ENCODE peak calls at places on chromosomes 2 and 18, in eight cellular contexts. One of them, this sample, is unnamed. For H3K4me1, the result is how much of the 10 kb centered on the place peaks cover.

GRCh38 chr2:133171396-133172004 is 396.8 kb downstream of the NCKAP5 start:
- DNase-seq in transverse colon: no peak
- DNase-seq in A549: peak
- DNase-seq in mammary epithelial cell: peak
- DNase-seq in K562: peak
- DNase-seq in left ventricle myocardium inferior: no peak
- DNase-seq in aorta: no peak
- DNase-seq in OCI-LY7: peak
- DNase-seq in this sample: no peak

GRCh38 chr2:200258881-200259576 is 47.5 kb upstream of the SPATS2L start:
- DNase-seq in transverse colon: no peak
- DNase-seq in A549: no peak
- DNase-seq in mammary epithelial cell: peak
- DNase-seq in K562: no peak
- DNase-seq in left ventricle myocardium inferior: no peak
- DNase-seq in aorta: no peak
- DNase-seq in OCI-LY7: no peak
- DNase-seq in this sample: no peak

GRCh38 chr18:37390687-37391086 is 174.9 kb downstream of the CELF4 start:
- DNase-seq in transverse colon: no peak
- DNase-seq in A549: no peak
- DNase-seq in mammary epithelial cell: no peak
- DNase-seq in K562: no peak
- DNase-seq in left ventricle myocardium inferior: no peak
- DNase-seq in aorta: no peak
- DNase-seq in OCI-LY7: no peak
- DNase-seq in this sample: no peak

GRCh38 chr2:67289921-67290371 is 107.2 kb upstream of the ETAA1 start:
- DNase-seq in transverse colon: no peak
- DNase-seq in A549: peak
- DNase-seq in mammary epithelial cell: peak
- DNase-seq in K562: no peak
- DNase-seq in left ventricle myocardium inferior: no peak
- DNase-seq in aorta: no peak
- DNase-seq in OCI-LY7: no peak
- DNase-seq in this sample: no peak

GRCh38 chr18:48300463-48300961 is 108.7 kb downstream of the ZBTB7C start:
- DNase-seq in transverse colon: peak
- DNase-seq in A549: peak
- DNase-seq in mammary epithelial cell: peak
- DNase-seq in K562: peak
- DNase-seq in left ventricle myocardium inferior: peak
- DNase-seq in aorta: peak
- DNase-seq in OCI-LY7: peak
- DNase-seq in this sample: no peak

GRCh38 chr18:45343365-45343764 is 271.9 kb upstream of the SLC14A2 start:
- DNase-seq in transverse colon: no peak
- DNase-seq in A549: no peak
- DNase-seq in mammary epithelial cell: no peak
- DNase-seq in K562: no peak
- DNase-seq in left ventricle myocardium inferior: no peak
- DNase-seq in aorta: no peak
- DNase-seq in OCI-LY7: no peak
- DNase-seq in this sample: no peak

GRCh38 chr18:10022365-10022764 is 108.5 kb downstream of the VAPA start:
- DNase-seq in transverse colon: no peak
- DNase-seq in A549: no peak
- DNase-seq in mammary epithelial cell: no peak
- DNase-seq in K562: no peak
- DNase-seq in left ventricle myocardium inferior: no peak
- DNase-seq in aorta: no peak
- DNase-seq in OCI-LY7: no peak
- DNase-seq in this sample: no peak

GRCh38 chr2:14255135-14255820 is 377.2 kb upstream of the LRATD1 start:
- DNase-seq in transverse colon: no peak
- DNase-seq in A549: peak
- DNase-seq in mammary epithelial cell: no peak
- DNase-seq in K562: no peak
- DNase-seq in left ventricle myocardium inferior: no peak
- DNase-seq in aorta: peak
- DNase-seq in OCI-LY7: no peak
- DNase-seq in this sample: peak

GRCh38 chr2:149410701-149411484 is 80.5 kb downstream of the LYPD6 start:
- DNase-seq in transverse colon: no peak
- DNase-seq in A549: no peak
- DNase-seq in mammary epithelial cell: peak
- DNase-seq in K562: no peak
- DNase-seq in left ventricle myocardium inferior: no peak
- DNase-seq in aorta: no peak
- DNase-seq in OCI-LY7: no peak
- DNase-seq in this sample: no peak

GRCh38 chr18:34529358-34530335 is 180.5 kb upstream of the DTNA start:
- DNase-seq in transverse colon: no peak
- DNase-seq in A549: no peak
- DNase-seq in mammary epithelial cell: no peak
- DNase-seq in K562: no peak
- DNase-seq in left ventricle myocardium inferior: no peak
- DNase-seq in aorta: no peak
- DNase-seq in OCI-LY7: no peak
- DNase-seq in this sample: no peak

GRCh38 chr18:49476664-49477411 is 10.2 kb downstream of the C18orf32 start:
- DNase-seq in transverse colon: no peak
- DNase-seq in A549: peak
- DNase-seq in mammary epithelial cell: peak
- DNase-seq in K562: no peak
- DNase-seq in left ventricle myocardium inferior: no peak
- DNase-seq in aorta: no peak
- DNase-seq in OCI-LY7: no peak
- DNase-seq in this sample: no peak

GRCh38 chr2:163698857-163699256 is 37.0 kb downstream of the FIGN start:
- DNase-seq in transverse colon: no peak
- DNase-seq in A549: no peak
- DNase-seq in mammary epithelial cell: no peak
- DNase-seq in K562: no peak
- DNase-seq in left ventricle myocardium inferior: no peak
- DNase-seq in aorta: no peak
- DNase-seq in OCI-LY7: no peak
- DNase-seq in this sample: no peak

GRCh38 chr2:171908235-171908634 is 14.0 kb upstream of the HAT1 start:
- DNase-seq in transverse colon: no peak
- DNase-seq in A549: no peak
- DNase-seq in mammary epithelial cell: no peak
- DNase-seq in K562: no peak
- DNase-seq in left ventricle myocardium inferior: no peak
- DNase-seq in aorta: no peak
- DNase-seq in OCI-LY7: no peak
- DNase-seq in this sample: no peak

GRCh38 chr2:24122356-24123211 is 550 bp downstream of the PFN4 start:
- DNase-seq in transverse colon: no peak
- DNase-seq in A549: peak
- DNase-seq in mammary epithelial cell: no peak
- DNase-seq in K562: no peak
- DNase-seq in left ventricle myocardium inferior: no peak
- DNase-seq in aorta: no peak
- DNase-seq in OCI-LY7: no peak
- DNase-seq in this sample: no peak

GRCh38 chr18:49886891-49887764 is 73.8 kb upstream of the ACAA2 start:
- DNase-seq in transverse colon: no peak
- DNase-seq in A549: no peak
- DNase-seq in mammary epithelial cell: peak
- DNase-seq in K562: no peak
- DNase-seq in left ventricle myocardium inferior: no peak
- DNase-seq in aorta: no peak
- DNase-seq in OCI-LY7: no peak
- DNase-seq in this sample: no peak

GRCh38 chr2:156826342-156826933 is 390.3 kb downstream of the GPD2 start:
- DNase-seq in transverse colon: no peak
- DNase-seq in A549: no peak
- DNase-seq in mammary epithelial cell: peak
- DNase-seq in K562: no peak
- DNase-seq in left ventricle myocardium inferior: no peak
- DNase-seq in aorta: no peak
- DNase-seq in OCI-LY7: no peak
- DNase-seq in this sample: no peak

GRCh38 chr18:33467531-33467930 is 27.0 kb upstream of the CCDC178 start:
- DNase-seq in transverse colon: no peak
- DNase-seq in A549: no peak
- DNase-seq in mammary epithelial cell: no peak
- DNase-seq in K562: no peak
- DNase-seq in left ventricle myocardium inferior: no peak
- DNase-seq in aorta: no peak
- DNase-seq in OCI-LY7: no peak
- DNase-seq in this sample: no peak

GRCh38 chr2:26173596-26174482 is 951 bp downstream of the GAREM2 start:
- DNase-seq in transverse colon: no peak
- DNase-seq in A549: no peak
- DNase-seq in mammary epithelial cell: no peak
- DNase-seq in K562: no peak
- DNase-seq in left ventricle myocardium inferior: no peak
- DNase-seq in aorta: no peak
- DNase-seq in OCI-LY7: no peak
- DNase-seq in this sample: no peak

GRCh38 chr2:127361929-127362328 is 25.8 kb downstream of the MAP3K2 start:
- DNase-seq in transverse colon: no peak
- DNase-seq in A549: no peak
- DNase-seq in mammary epithelial cell: no peak
- DNase-seq in K562: no peak
- DNase-seq in left ventricle myocardium inferior: no peak
- DNase-seq in aorta: no peak
- DNase-seq in OCI-LY7: no peak
- DNase-seq in this sample: no peak

GRCh38 chr2:88627055-88627855 is at the start of gene EIF2AK3:
- DNase-seq in transverse colon: peak
- DNase-seq in A549: peak
- DNase-seq in mammary epithelial cell: peak
- DNase-seq in K562: peak
- DNase-seq in left ventricle myocardium inferior: peak
- DNase-seq in aorta: peak
- DNase-seq in OCI-LY7: peak
- DNase-seq in this sample: peak

GRCh38 chr18:924987-925386 is 20.3 kb downstream of the ADCYAP1 start:
- DNase-seq in transverse colon: no peak
- DNase-seq in A549: no peak
- DNase-seq in mammary epithelial cell: no peak
- DNase-seq in K562: no peak
- DNase-seq in left ventricle myocardium inferior: no peak
- DNase-seq in aorta: no peak
- DNase-seq in OCI-LY7: no peak
- DNase-seq in this sample: no peak

GRCh38 chr2:191244350-191244749 is 854 bp upstream of the MYO1B start:
- DNase-seq in transverse colon: no peak
- DNase-seq in A549: no peak
- DNase-seq in mammary epithelial cell: peak
- DNase-seq in K562: no peak
- DNase-seq in left ventricle myocardium inferior: no peak
- DNase-seq in aorta: no peak
- DNase-seq in OCI-LY7: no peak
- DNase-seq in this sample: no peak
- H3K4me3 ChIP-seq in transverse colon: no peak
- H3K4me3 ChIP-seq in A549: peak
- H3K4me3 ChIP-seq in mammary epithelial cell: no peak
- H3K4me3 ChIP-seq in K562: no peak
- H3K4me3 ChIP-seq in left ventricle myocardium inferior: peak
- H3K4me3 ChIP-seq in aorta: no peak
- H3K4me3 ChIP-seq in OCI-LY7: no peak
- H3K4me3 ChIP-seq in this sample: no peak

GRCh38 chr2:231679906-231680283 is 28.4 kb upstream of the PTMA start:
- DNase-seq in transverse colon: no peak
- DNase-seq in A549: no peak
- DNase-seq in mammary epithelial cell: no peak
- DNase-seq in K562: no peak
- DNase-seq in left ventricle myocardium inferior: no peak
- DNase-seq in aorta: no peak
- DNase-seq in OCI-LY7: no peak
- DNase-seq in this sample: no peak
- H3K4me1 ChIP-seq in transverse colon: under half
- H3K4me1 ChIP-seq in A549: under half
- H3K4me1 ChIP-seq in mammary epithelial cell: under half
- H3K4me1 ChIP-seq in K562: under half
- H3K4me1 ChIP-seq in left ventricle myocardium inferior: under half
- H3K4me1 ChIP-seq in aorta: under half
- H3K4me1 ChIP-seq in OCI-LY7: half or more
- H3K4me1 ChIP-seq in this sample: under half

GRCh38 chr2:96400049-96401000 is 64.8 kb downstream of the NCAPH start:
- DNase-seq in transverse colon: no peak
- DNase-seq in A549: no peak
- DNase-seq in mammary epithelial cell: no peak
- DNase-seq in K562: no peak
- DNase-seq in left ventricle myocardium inferior: no peak
- DNase-seq in aorta: peak
- DNase-seq in OCI-LY7: no peak
- DNase-seq in this sample: no peak
- H3K4me3 ChIP-seq in transverse colon: no peak
- H3K4me3 ChIP-seq in A549: no peak
- H3K4me3 ChIP-seq in mammary epithelial cell: no peak
- H3K4me3 ChIP-seq in K562: no peak
- H3K4me3 ChIP-seq in left ventricle myocardium inferior: no peak
- H3K4me3 ChIP-seq in aorta: no peak
- H3K4me3 ChIP-seq in OCI-LY7: no peak
- H3K4me3 ChIP-seq in this sample: no peak

GRCh38 chr2:65369574-65369973 is 62.8 kb downstream of the SPRED2 start:
- DNase-seq in transverse colon: no peak
- DNase-seq in A549: no peak
- DNase-seq in mammary epithelial cell: no peak
- DNase-seq in K562: no peak
- DNase-seq in left ventricle myocardium inferior: no peak
- DNase-seq in aorta: no peak
- DNase-seq in OCI-LY7: no peak
- DNase-seq in this sample: no peak

GRCh38 chr2:65367517-65367916 is 64.9 kb downstream of the SPRED2 start:
- DNase-seq in transverse colon: peak
- DNase-seq in A549: peak
- DNase-seq in mammary epithelial cell: peak
- DNase-seq in K562: no peak
- DNase-seq in left ventricle myocardium inferior: no peak
- DNase-seq in aorta: no peak
- DNase-seq in OCI-LY7: no peak
- DNase-seq in this sample: peak

GRCh38 chr2:65366595-65367125 is 65.7 kb downstream of the SPRED2 start:
- DNase-seq in transverse colon: peak
- DNase-seq in A549: peak
- DNase-seq in mammary epithelial cell: peak
- DNase-seq in K562: peak
- DNase-seq in left ventricle myocardium inferior: no peak
- DNase-seq in aorta: no peak
- DNase-seq in OCI-LY7: peak
- DNase-seq in this sample: peak

GRCh38 chr2:65369980-65370379 is 62.4 kb downstream of the SPRED2 start:
- DNase-seq in transverse colon: no peak
- DNase-seq in A549: no peak
- DNase-seq in mammary epithelial cell: no peak
- DNase-seq in K562: no peak
- DNase-seq in left ventricle myocardium inferior: no peak
- DNase-seq in aorta: no peak
- DNase-seq in OCI-LY7: no peak
- DNase-seq in this sample: no peak

DNA sequence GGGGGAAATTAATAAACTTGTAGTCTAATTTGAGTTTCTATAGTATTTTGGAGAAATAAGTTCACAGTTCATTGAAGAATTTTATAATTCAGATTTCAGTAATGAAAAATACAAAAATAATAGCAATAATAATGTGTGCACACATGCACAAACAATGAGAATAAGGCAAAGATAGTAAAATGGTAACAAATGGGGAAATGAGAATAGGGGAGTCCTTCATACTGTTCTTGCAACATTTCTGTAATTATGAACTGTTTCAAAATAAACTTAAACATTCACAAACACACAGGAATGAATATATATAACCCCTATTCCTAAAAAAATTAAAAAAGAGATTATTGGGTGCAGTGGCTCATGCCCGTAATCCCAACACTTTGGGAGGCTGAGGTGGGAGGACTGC is 63.9 kb downstream of the SPRED2 start:
- DNase-seq in transverse colon: no peak
- DNase-seq in A549: no peak
- DNase-seq in mammary epithelial cell: no peak
- DNase-seq in K562: no peak
- DNase-seq in left ventricle myocardium inferior: no peak
- DNase-seq in aorta: no peak
- DNase-seq in OCI-LY7: no peak
- DNase-seq in this sample: no peak
- H3K4me1 ChIP-seq in transverse colon: under half
- H3K4me1 ChIP-seq in A549: half or more
- H3K4me1 ChIP-seq in mammary epithelial cell: under half
- H3K4me1 ChIP-seq in K562: half or more
- H3K4me1 ChIP-seq in left ventricle myocardium inferior: half or more
- H3K4me1 ChIP-seq in aorta: under half
- H3K4me1 ChIP-seq in OCI-LY7: half or more
- H3K4me1 ChIP-seq in this sample: under half

This sample was measured in BE2C.